ENCODE peak calls at places on chromosomes 13 and 19, in four cellular contexts. Z, W, P and I are unnamed samples.

GRCh38 chr19:15129856-15130580 is 22.8 kb downstream of the SYDE1 start:
- DNase-seq in Z (no peak), W (peak), P (no peak), I (no peak)

GRCh38 chr13:64154514-64154913 is 2738.9 kb upstream of the PCDH20 start:
- DNase-seq in Z (no peak), W (no peak), P (no peak), I (peak)

GRCh38 chr19:56115490-56115889 is 5.6 kb downstream of the ZNF787 start:
- DNase-seq in Z (no peak), W (no peak), P (no peak), I (no peak)

GRCh38 chr13:40519637-40520036 is 146.8 kb downstream of the FOXO1 start:
- DNase-seq in Z (no peak), W (no peak), P (no peak), I (no peak)

GRCh38 chr19:13154911-13155471 is 4.8 kb downstream of the IER2 start:
- DNase-seq in Z (peak), W (peak), P (no peak), I (peak)

GRCh38 chr13:66574606-66575005 is 655.5 kb downstream of the PCDH9 start:
- DNase-seq in Z (no peak), W (no peak), P (no peak), I (no peak)

GRCh38 chr19:3366104-3366760 is at the start of gene NFIC:
- DNase-seq in Z (peak), W (peak), P (no peak), I (peak)

GRCh38 chr13:24746618-24747247 is 17.2 kb upstream of the RNF17 start:
- DNase-seq in Z (no peak), W (no peak), P (peak), I (peak)

GRCh38 chr13:38542601-38543000 is 144.3 kb upstream of the FREM2 start:
- DNase-seq in Z (no peak), W (no peak), P (no peak), I (no peak)

GRCh38 chr13:75324413-75324940 is 157.5 kb downstream of the TBC1D4 start:
- DNase-seq in Z (no peak), W (no peak), P (no peak), I (no peak)

GRCh38 chr13:51999525-51999924 is 11.7 kb downstream of the ATP7B start:
- DNase-seq in Z (no peak), W (no peak), P (no peak), I (no peak)

GRCh38 chr19:1251233-1251502 is 2.8 kb downstream of the MIDN start:
- DNase-seq in Z (no peak), W (no peak), P (no peak), I (peak)

GRCh38 chr19:18401580-18402112 is 4.2 kb upstream of the LRRC25 start:
- DNase-seq in Z (peak), W (peak), P (no peak), I (peak)

GRCh38 chr19:30376272-30376671 is 4.1 kb downstream of the ZNF536 start:
- DNase-seq in Z (no peak), W (no peak), P (no peak), I (no peak)

GRCh38 chr19:30381366-30381765 is 9.2 kb downstream of the ZNF536 start:
- DNase-seq in Z (no peak), W (no peak), P (no peak), I (no peak)

GRCh38 chr19:30376826-30377425 is 4.7 kb downstream of the ZNF536 start:
- DNase-seq in Z (no peak), W (no peak), P (no peak), I (no peak)

GRCh38 chr19:30379841-30380610 is 7.8 kb downstream of the ZNF536 start:
- DNase-seq in Z (no peak), W (no peak), P (no peak), I (no peak)

GRCh38 chr19:30378701-30379100 is 6.5 kb downstream of the ZNF536 start:
- DNase-seq in Z (no peak), W (no peak), P (no peak), I (no peak)
- TF ChIP-seq CTCF in Z (no peak), W (no peak), P (no peak), I (no peak)

DNA sequence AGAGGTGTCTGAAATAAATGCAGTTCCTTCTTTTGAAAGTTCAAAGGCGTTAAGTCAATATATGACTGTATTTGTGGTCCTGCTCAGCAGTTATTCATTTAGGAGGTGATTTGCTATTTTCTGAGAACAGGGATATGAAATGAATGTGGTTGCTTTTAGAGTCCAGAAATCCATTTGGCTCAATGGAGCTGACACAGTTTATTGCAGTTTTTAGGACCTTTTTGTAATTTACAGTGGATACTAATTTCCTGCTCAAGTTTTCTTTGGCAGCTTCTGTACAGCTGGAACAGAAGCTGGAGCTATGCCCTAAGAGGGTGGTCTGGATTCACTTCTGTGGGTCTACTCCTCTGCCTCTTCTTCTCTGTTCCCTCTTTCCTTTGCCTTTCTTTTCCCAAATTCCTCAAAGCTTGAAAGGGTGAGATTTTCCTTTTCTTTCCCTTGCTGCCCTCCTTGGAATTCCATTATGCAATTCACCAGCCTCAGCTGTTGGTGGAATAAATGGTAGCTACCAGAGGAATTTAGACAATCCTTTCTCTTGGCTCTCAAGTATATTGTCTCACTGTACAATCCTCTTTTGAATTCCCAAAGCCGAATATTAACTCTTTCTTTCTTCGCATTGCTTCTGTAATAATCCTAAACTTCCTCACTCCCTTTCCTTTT is 39.9 kb downstream of the ITGBL1 start:
- DNase-seq in Z (no peak), W (no peak), P (no peak), I (no peak)
- H3K4me3 ChIP-seq in Z (no peak), W (no peak), P (no peak), I (no peak)

GRCh38 chr19:2354670-2355069 is 5.4 kb upstream of the TMPRSS9 start:
- DNase-seq in Z (no peak), W (no peak), P (no peak), I (no peak)

GRCh38 chr19:2355168-2356035 is 4.7 kb upstream of the TMPRSS9 start:
- DNase-seq in Z (no peak), W (no peak), P (no peak), I (no peak)

GRCh38 chr19:2353159-2353894 is 6.7 kb upstream of the TMPRSS9 start:
- DNase-seq in Z (peak), W (no peak), P (no peak), I (no peak)

GRCh38 chr19:2352121-2352520 is 7.9 kb upstream of the TMPRSS9 start:
- DNase-seq in Z (no peak), W (no peak), P (no peak), I (no peak)

GRCh38 chr19:2353895-2354592 is 6.0 kb upstream of the TMPRSS9 start:
- DNase-seq in Z (peak), W (no peak), P (no peak), I (no peak)
- TF ChIP-seq POLR2A in Z (no peak), W (no peak), P (no peak), I (no peak)

GRCh38 chr19:12052571-12053169 is at the start of gene ZNF878:
- DNase-seq in Z (peak), W (peak), P (no peak), I (peak)
- TF ChIP-seq CTCF in Z (no peak), W (no peak), P (no peak), I (peak)

GRCh38 chr19:54164369-54165068 is 5.0 kb upstream of the LENG1 start:
- DNase-seq in Z (peak), W (no peak), P (peak), I (no peak)

GRCh38 chr19:54160948-54161347 is 1.4 kb upstream of the LENG1 start:
- DNase-seq in Z (peak), W (no peak), P (no peak), I (no peak)

GRCh38 chr19:54162884-54163283 is 3.4 kb upstream of the LENG1 start:
- DNase-seq in Z (peak), W (no peak), P (no peak), I (no peak)

GRCh38 chr19:54160182-54160811 is 776 bp upstream of the LENG1 start:
- DNase-seq in Z (no peak), W (no peak), P (peak), I (peak)

DNA sequence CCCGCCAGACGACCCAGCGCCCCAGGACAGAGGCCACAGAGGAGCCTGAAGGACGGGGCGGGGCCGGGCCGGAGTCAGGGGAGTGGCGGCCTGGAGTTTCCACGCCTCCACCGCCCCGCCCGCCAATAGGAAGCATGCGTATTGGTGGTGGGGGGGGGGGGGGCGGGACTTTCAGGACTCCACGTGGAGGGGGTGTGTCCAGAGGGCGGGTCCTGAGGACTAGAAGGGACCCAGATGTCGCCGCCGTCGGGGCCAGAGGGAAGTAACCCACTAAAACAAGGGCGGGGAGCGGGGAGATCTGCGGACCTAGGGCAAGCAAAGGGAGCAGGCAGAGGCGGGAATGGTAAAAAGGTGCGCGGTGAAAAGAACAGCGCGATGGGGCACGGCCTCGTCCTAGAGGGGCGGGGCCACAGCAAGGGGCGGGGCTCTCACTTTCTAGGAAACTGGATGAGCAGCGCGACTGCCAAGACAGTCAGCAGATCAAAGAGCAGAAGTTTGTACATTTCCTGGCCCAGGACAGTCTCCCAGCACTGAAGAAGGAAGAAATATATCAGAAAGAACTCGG is 2.8 kb upstream of the LENG1 start:
- DNase-seq in Z (peak), W (peak), P (peak), I (peak)
- H3K4me3 ChIP-seq in Z (peak), W (no peak), P (peak), I (peak)

DNA sequence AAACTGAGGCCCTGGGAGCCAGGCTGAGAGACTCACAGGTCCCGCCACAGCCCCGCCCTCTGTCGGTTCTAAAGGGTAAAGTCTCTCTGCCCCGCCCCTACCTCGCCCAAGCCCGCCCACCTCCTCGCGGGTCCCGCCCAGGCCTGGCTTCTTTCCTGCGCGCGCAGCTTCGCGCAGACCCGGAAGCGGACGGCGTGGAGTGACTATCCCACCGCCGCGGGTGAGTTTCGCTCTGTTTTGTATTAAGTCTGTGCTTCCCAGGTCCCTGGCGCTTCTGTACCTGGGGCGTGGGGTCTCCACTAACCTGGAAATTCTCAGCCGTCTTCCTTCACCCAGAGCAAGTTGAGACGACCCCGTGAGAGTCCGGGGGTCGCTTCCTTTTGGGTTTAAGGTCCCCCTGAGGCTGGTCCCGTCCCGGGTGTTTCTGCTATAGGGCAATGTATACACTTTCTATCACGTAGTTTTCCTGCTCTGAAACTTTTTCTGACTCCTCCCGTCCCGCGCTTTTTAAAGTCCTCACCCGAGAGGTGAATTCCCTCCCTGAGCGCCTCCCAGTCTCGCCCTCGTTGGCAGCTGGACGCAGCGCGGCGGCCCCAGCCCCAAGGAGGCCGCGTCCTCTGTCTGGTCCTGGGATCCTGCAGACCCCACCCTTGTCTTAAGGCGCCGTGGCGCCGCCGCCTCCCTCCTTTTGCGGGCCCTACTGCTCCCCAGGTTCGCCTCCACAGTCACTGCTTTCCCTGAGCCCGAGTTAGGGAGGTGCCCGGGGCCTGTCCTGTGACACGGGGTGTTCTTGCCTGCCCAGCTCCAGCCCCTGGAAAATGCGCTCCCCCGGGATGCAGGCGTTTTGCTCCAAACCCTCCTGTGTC is at the start of gene ZNF765:
- DNase-seq in Z (peak), W (peak), P (peak), I (peak)
- TF ChIP-seq POLR2A in Z (peak), W (no peak), P (peak), I (peak)

GRCh38 chr19:16370671-16371391 is 46.2 kb downstream of the KLF2 start:
- DNase-seq in Z (no peak), W (no peak), P (no peak), I (no peak)

GRCh38 chr19:16373539-16373938 is 48.9 kb downstream of the KLF2 start:
- DNase-seq in Z (no peak), W (no peak), P (no peak), I (no peak)

GRCh38 chr19:16371540-16371986 is 46.9 kb downstream of the KLF2 start:
- DNase-seq in Z (peak), W (peak), P (no peak), I (peak)

GRCh38 chr19:16373079-16373478 is 48.5 kb downstream of the KLF2 start:
- DNase-seq in Z (no peak), W (no peak), P (no peak), I (no peak)

GRCh38 chr19:16372065-16372915 is 47.7 kb downstream of the KLF2 start:
- DNase-seq in Z (no peak), W (no peak), P (no peak), I (no peak)
- TF ChIP-seq CTCF in Z (no peak), W (no peak), P (no peak), I (no peak)